ENCODE peak calls at places on chromosomes 7 and 10, in eight cellular contexts. Q, J, N, S, A, E, X and Y are unnamed samples.

GRCh38 chr10:13404791-13405190 is 56.7 kb upstream of the SEPHS1 start:
- DNase-seq in S (no peak), E (peak; percentile 3), A (no peak), X (no peak), Q (no peak), J (no peak), N (no peak), Y (no peak)

GRCh38 chr10:5355762-5356478 is 8.8 kb upstream of the UCN3 start:
- DNase-seq in X (no peak), E (no peak), J (no peak), Q (no peak), N (no peak), S (no peak), A (no peak), Y (no peak)

GRCh38 chr7:2258661-2259365 is 16.8 kb downstream of the NUDT1 start:
- DNase-seq in Q (peak; percentile 41), X (no peak), N (no peak), E (no peak), S (no peak), A (no peak), J (no peak), Y (no peak)

GRCh38 chr10:110524179-110524863 is 26.6 kb downstream of the DUSP5 start:
- DNase-seq in J (no peak), Q (no peak), X (no peak), S (peak; percentile 48), A (no peak), E (no peak), N (no peak), Y (no peak)

GRCh38 chr10:130869179-130869841 is 442.2 kb downstream of the TCERG1L start:
- DNase-seq in A (no peak), N (no peak), X (no peak), Q (no peak), S (no peak), E (no peak), J (no peak), Y (no peak)

GRCh38 chr10:125662616-125663015 is 20.3 kb downstream of the TEX36 start:
- DNase-seq in S (no peak), Q (no peak), A (no peak), J (no peak), N (no peak), E (no peak), X (no peak), Y (no peak)

GRCh38 chr10:4633776-4634175 is 192.2 kb upstream of the AKR1E2 start:
- DNase-seq in N (no peak), S (no peak), A (no peak), X (no peak), Q (no peak), E (no peak), J (no peak), Y (no peak)

GRCh38 chr7:33853361-33854062 is 51.8 kb upstream of the BMPER start:
- DNase-seq in E (no peak), Q (no peak), N (no peak), J (no peak), X (peak; percentile 93), S (peak; percentile 57), A (no peak), Y (no peak)

GRCh38 chr10:74011762-74012161 is 13.8 kb downstream of the VCL start:
- DNase-seq in J (no peak), S (peak; percentile 75), N (no peak), X (peak; percentile 89), Q (no peak), E (no peak), A (no peak), Y (no peak)

GRCh38 chr10:132687893-132688579 is 97.9 kb downstream of the NKX6-2 start:
- DNase-seq in A (peak; percentile 27), E (no peak), J (no peak), X (no peak), S (no peak), N (no peak), Q (peak; percentile 23), Y (no peak)

GRCh38 chr7:157687845-157688244 is 351.0 kb downstream of the DNAJB6 start:
- DNase-seq in S (no peak), Q (no peak), X (no peak), J (no peak), N (no peak), E (no peak), A (no peak), Y (no peak)

GRCh38 chr10:28284126-28284525 is 18.7 kb downstream of the MPP7 start:
- DNase-seq in J (no peak), E (no peak), Q (no peak), A (no peak), X (no peak), S (no peak), N (no peak), Y (peak; percentile 70)

GRCh38 chr10:90644165-90644564 is 213.7 kb downstream of the HTR7 start:
- DNase-seq in S (no peak), N (no peak), A (no peak), Q (no peak), X (no peak), J (no peak), E (no peak), Y (no peak)

GRCh38 chr10:88598060-88598459 is 11.5 kb downstream of the LIPJ start:
- DNase-seq in N (no peak), Q (no peak), A (no peak), E (no peak), S (no peak), J (peak; percentile 68), X (no peak), Y (no peak)

GRCh38 chr7:127704211-127704610 is 52.2 kb downstream of the SND1 start:
- DNase-seq in J (no peak), N (no peak), A (no peak), S (peak; percentile 42), E (no peak), Q (no peak), X (no peak), Y (no peak)

GRCh38 chr10:124450010-124450782 is at the start of gene NKX1-2:
- DNase-seq in E (peak; percentile 45), Q (no peak), A (no peak), X (no peak), J (no peak), N (no peak), S (no peak), Y (no peak)

GRCh38 chr10:4820804-4821401 is 5.1 kb upstream of the AKR1E2 start:
- DNase-seq in S (no peak), Q (peak; percentile 68), E (no peak), J (no peak), A (no peak), X (no peak), N (no peak), Y (no peak)

GRCh38 chr10:75186310-75186709 is 24.3 kb upstream of the VDAC2 start:
- DNase-seq in A (no peak), N (no peak), Q (no peak), S (no peak), E (no peak), J (no peak), X (no peak), Y (no peak)

GRCh38 chr10:11234857-11235640 is 217.4 kb downstream of the CELF2 start:
- DNase-seq in X (no peak), J (no peak), E (no peak), A (no peak), S (no peak), N (no peak), Q (no peak), Y (no peak)

GRCh38 chr7:43505412-43505811 is 77.5 kb upstream of the STK17A start:
- DNase-seq in E (no peak), S (no peak), X (no peak), N (no peak), Q (no peak), A (no peak), J (no peak), Y (no peak)

GRCh38 chr10:131178521-131178920 is 133.0 kb downstream of the TCERG1L start:
- DNase-seq in J (no peak), E (no peak), S (no peak), N (no peak), X (no peak), Q (no peak), A (no peak), Y (no peak)

GRCh38 chr7:94360926-94361325 is 33.8 kb upstream of the COL1A2 start:
- DNase-seq in J (no peak), Q (no peak), N (no peak), X (no peak), S (no peak), E (no peak), A (no peak), Y (no peak)

GRCh38 chr10:60083039-60083344 is 176.6 kb upstream of the CCDC6 start:
- DNase-seq in A (no peak), J (no peak), E (no peak), Q (no peak), X (no peak), N (no peak), S (no peak), Y (no peak)

GRCh38 chr7:79620291-79620690 is 166.8 kb upstream of the MAGI2 start:
- DNase-seq in S (no peak), E (no peak), X (no peak), J (no peak), A (no peak), N (no peak), Q (no peak), Y (no peak)

GRCh38 chr7:66500087-66500486 is 128.6 kb upstream of the KCTD7 start:
- DNase-seq in A (no peak), X (no peak), Q (no peak), S (peak; percentile 56), N (no peak), E (no peak), J (no peak), Y (no peak)

GRCh38 chr7:146176790-146177189 is 60.2 kb downstream of the CNTNAP2 start:
- DNase-seq in Q (no peak), X (no peak), S (no peak), A (no peak), E (no peak), N (no peak), J (no peak), Y (no peak)

GRCh38 chr7:35630573-35630972 is 64.4 kb downstream of the HERPUD2 start:
- DNase-seq in E (no peak), X (peak; percentile 61), J (no peak), N (no peak), S (no peak), A (no peak), Q (no peak), Y (no peak)

GRCh38 chr7:67484244-67484751 is 487.7 kb downstream of the TYW1 start:
- DNase-seq in S (peak; percentile 36), J (peak; percentile 23), A (peak; percentile 55), E (peak; percentile 84), Q (peak; percentile 57), X (peak; percentile 56), N (peak; percentile 4), Y (peak; percentile 42)

GRCh38 chr10:6704891-6705290 is 124.8 kb upstream of the PRKCQ start:
- DNase-seq in N (no peak), Q (no peak), X (no peak), A (no peak), J (no peak), E (no peak), S (no peak), Y (no peak)

GRCh38 chr10:114684085-114684821 is 26.2 kb upstream of the ABLIM1 start:
- DNase-seq in J (no peak), Q (peak; percentile 85), N (no peak), E (no peak), A (peak; percentile 56), X (peak; percentile 30), S (peak; percentile 48), Y (no peak)

GRCh38 chr7:6576024-6576866 is 1.0 kb upstream of the ZDHHC4 start:
- DNase-seq in Q (no peak), A (no peak), S (no peak), N (no peak), X (no peak), E (no peak), J (no peak), Y (no peak)

GRCh38 chr10:24254180-24254579 is 45.2 kb downstream of the KIAA1217 start:
- DNase-seq in N (no peak), J (no peak), A (peak; percentile 72), X (peak; percentile 40), Q (no peak), S (no peak), E (no peak), Y (no peak)

GRCh38 chr7:51187941-51188340 is 128.7 kb downstream of the COBL start:
- DNase-seq in N (no peak), S (no peak), E (no peak), J (no peak), Q (peak; percentile 71), A (peak; percentile 75), X (no peak), Y (no peak)

GRCh38 chr10:132886211-132887099 is 55.9 kb downstream of the CFAP46 start:
- DNase-seq in X (no peak), E (no peak), N (no peak), S (no peak), J (no peak), A (peak; percentile 39), Q (no peak), Y (no peak)